ENCODE peak calls at places on chromosome 20, in six cellular contexts. A is T follicular helper cell; H is activated T-helper 1 cell treated with anti-CD3 and anti-CD28 coated beads, Interleukin-12 subunit alpha, Interleukin-12 subunit beta, Interleukin-2, Interleukin-4 antibody, amounts not matched to agents 30 ng/mL and 10 ng/mL and 1 ng/mL, durations not matched to agents 14 hours and 24 hours and 36 hours; X is HTR-8/SVneo; P is left ventricle myocardium superior; Q is hypothalamus. O is an unnamed sample.

GRCh38 chr20:433300-433975 is 25.3 kb downstream of the RBCK1 start:
- DNase-seq in A (no peak), H (peak), X (no peak), P (no peak), Q (no peak), O (no peak)

GRCh38 chr20:59171986-59172385 is 8.4 kb downstream of the ZNF831 start:
- DNase-seq in A (no peak), H (no peak), X (no peak), P (no peak), Q (no peak), O (no peak)

GRCh38 chr20:50380697-50381040 is 129.5 kb upstream of the PTPN1 start:
- DNase-seq in A (no peak), H (no peak), X (peak), P (no peak), Q (no peak), O (peak)

GRCh38 chr20:38806855-38807655 is 1.6 kb downstream of the PPP1R16B start:
- DNase-seq in A (peak), H (peak), X (no peak), P (no peak), Q (no peak), O (no peak)

GRCh38 chr20:18984238-18985200 is 170.9 kb downstream of the SCP2D1 start:
- DNase-seq in A (no peak), H (no peak), X (no peak), P (no peak), Q (no peak), O (peak)

GRCh38 chr20:33373735-33374605 is 27.3 kb downstream of the CDK5RAP1 start:
- DNase-seq in A (no peak), H (no peak), X (no peak), P (no peak), Q (no peak), O (no peak)

GRCh38 chr20:58401123-58401639 is 12.2 kb downstream of the VAPB start:
- DNase-seq in A (no peak), H (no peak), X (no peak), P (no peak), Q (no peak), O (no peak)

GRCh38 chr20:15618912-15619311 is 954.3 kb downstream of the KIF16B start:
- DNase-seq in A (no peak), H (no peak), X (no peak), P (no peak), Q (no peak), O (peak)

GRCh38 chr20:20821496-20822260 is 109.2 kb upstream of the RALGAPA2 start:
- DNase-seq in A (no peak), H (no peak), X (no peak), P (no peak), Q (no peak), O (peak)

GRCh38 chr20:43590392-43591303 is at the start of gene IFT52:
- DNase-seq in A (peak), H (peak), X (peak), P (peak), Q (peak), O (peak)

GRCh38 chr20:17655286-17655651 is 26.8 kb downstream of the RRBP1 start:
- DNase-seq in A (no peak), H (no peak), X (no peak), P (no peak), Q (no peak), O (peak)